ENCODE peak calls at places on chromosomes 12 and 14, in nine cellular contexts. One of them, this sample, is unnamed.

GRCh38 chr14:75831971-75832370 is 149.8 kb downstream of the TGFB3 start:
- DNase-seq in suprapubic skin: no peak
- DNase-seq in PC-9: peak; percentile 65
- DNase-seq in HFF-Myc: no peak
- DNase-seq in left ventricle myocardium inferior: no peak
- DNase-seq in fibroblast of lung: peak; percentile 55
- DNase-seq in fibroblast of the aortic adventitia: no peak
- DNase-seq in keratinocyte: no peak
- DNase-seq in A549: peak; percentile 31
- DNase-seq in this sample: peak; percentile 84

GRCh38 chr12:6275609-6276246 is 34.8 kb upstream of the PLEKHG6 start:
- DNase-seq in suprapubic skin: no peak
- DNase-seq in keratinocyte: no peak
- DNase-seq in HFF-Myc: no peak
- DNase-seq in fibroblast of lung: no peak
- DNase-seq in PC-9: no peak
- DNase-seq in left ventricle myocardium inferior: no peak
- DNase-seq in A549: no peak
- DNase-seq in fibroblast of the aortic adventitia: no peak
- DNase-seq in this sample: no peak

GRCh38 chr14:91517013-91517412 is 6.9 kb upstream of the PPP4R3A start:
- DNase-seq in fibroblast of lung: no peak
- DNase-seq in PC-9: no peak
- DNase-seq in left ventricle myocardium inferior: no peak
- DNase-seq in keratinocyte: no peak
- DNase-seq in fibroblast of the aortic adventitia: no peak
- DNase-seq in suprapubic skin: no peak
- DNase-seq in HFF-Myc: no peak
- DNase-seq in A549: no peak
- DNase-seq in this sample: no peak

GRCh38 chr12:120584343-120585149 is 3.3 kb upstream of the POP5 start:
- DNase-seq in PC-9: peak; percentile 57
- DNase-seq in left ventricle myocardium inferior: peak; percentile 45
- DNase-seq in fibroblast of lung: no peak
- DNase-seq in keratinocyte: no peak
- DNase-seq in HFF-Myc: no peak
- DNase-seq in A549: peak; percentile 49
- DNase-seq in suprapubic skin: no peak
- DNase-seq in fibroblast of the aortic adventitia: peak; percentile 16
- DNase-seq in this sample: peak; percentile 19

GRCh38 chr12:54933381-54933780 is 51.2 kb downstream of the TESPA1 start:
- DNase-seq in suprapubic skin: no peak
- DNase-seq in fibroblast of the aortic adventitia: peak; percentile 44
- DNase-seq in keratinocyte: peak; percentile 58
- DNase-seq in PC-9: no peak
- DNase-seq in HFF-Myc: no peak
- DNase-seq in fibroblast of lung: peak; percentile 63
- DNase-seq in A549: peak; percentile 12
- DNase-seq in left ventricle myocardium inferior: no peak
- DNase-seq in this sample: peak; percentile 52

GRCh38 chr12:109710747-109711595 is 2.7 kb upstream of the FAM222A start:
- DNase-seq in HFF-Myc: no peak
- DNase-seq in PC-9: peak; percentile 29
- DNase-seq in left ventricle myocardium inferior: no peak
- DNase-seq in A549: peak; percentile 84
- DNase-seq in fibroblast of lung: no peak
- DNase-seq in suprapubic skin: no peak
- DNase-seq in keratinocyte: no peak
- DNase-seq in fibroblast of the aortic adventitia: peak; percentile 25
- DNase-seq in this sample: peak; percentile 62

GRCh38 chr14:98203421-98203820 is 1068.6 kb downstream of the BCL11B start:
- DNase-seq in fibroblast of the aortic adventitia: no peak
- DNase-seq in fibroblast of lung: no peak
- DNase-seq in A549: no peak
- DNase-seq in suprapubic skin: no peak
- DNase-seq in keratinocyte: no peak
- DNase-seq in PC-9: no peak
- DNase-seq in HFF-Myc: no peak
- DNase-seq in left ventricle myocardium inferior: no peak
- DNase-seq in this sample: no peak

GRCh38 chr14:44961151-44961729 is 507 bp downstream of the KLHL28 start:
- DNase-seq in left ventricle myocardium inferior: peak; percentile 54
- DNase-seq in fibroblast of the aortic adventitia: peak; percentile 66
- DNase-seq in keratinocyte: no peak
- DNase-seq in suprapubic skin: no peak
- DNase-seq in HFF-Myc: no peak
- DNase-seq in fibroblast of lung: peak; percentile 70
- DNase-seq in PC-9: peak; percentile 43
- DNase-seq in A549: peak; percentile 53
- DNase-seq in this sample: peak; percentile 65

GRCh38 chr12:81874166-81874565 is 115.0 kb upstream of the PPFIA2 start:
- DNase-seq in HFF-Myc: no peak
- DNase-seq in PC-9: no peak
- DNase-seq in fibroblast of lung: no peak
- DNase-seq in A549: no peak
- DNase-seq in left ventricle myocardium inferior: no peak
- DNase-seq in suprapubic skin: no peak
- DNase-seq in keratinocyte: no peak
- DNase-seq in fibroblast of the aortic adventitia: no peak
- DNase-seq in this sample: no peak

GRCh38 chr12:29796823-29797263 is 13.1 kb upstream of the TMTC1 start:
- DNase-seq in HFF-Myc: peak; percentile 31
- DNase-seq in fibroblast of the aortic adventitia: peak; percentile 94
- DNase-seq in A549: no peak
- DNase-seq in fibroblast of lung: peak; percentile 93
- DNase-seq in keratinocyte: peak; percentile 2
- DNase-seq in suprapubic skin: no peak
- DNase-seq in PC-9: no peak
- DNase-seq in left ventricle myocardium inferior: no peak
- DNase-seq in this sample: peak; percentile 94

GRCh38 chr12:10511756-10512355 is 6.2 kb downstream of the EIF2S3B start:
- DNase-seq in A549: no peak
- DNase-seq in HFF-Myc: no peak
- DNase-seq in suprapubic skin: no peak
- DNase-seq in fibroblast of lung: no peak
- DNase-seq in left ventricle myocardium inferior: no peak
- DNase-seq in keratinocyte: no peak
- DNase-seq in PC-9: no peak
- DNase-seq in fibroblast of the aortic adventitia: no peak
- DNase-seq in this sample: peak; percentile 34

GRCh38 chr12:49582840-49583239 is 14.9 kb upstream of the MCRS1 start:
- DNase-seq in left ventricle myocardium inferior: no peak
- DNase-seq in keratinocyte: no peak
- DNase-seq in HFF-Myc: no peak
- DNase-seq in fibroblast of the aortic adventitia: peak; percentile 62
- DNase-seq in PC-9: no peak
- DNase-seq in suprapubic skin: no peak
- DNase-seq in A549: no peak
- DNase-seq in fibroblast of lung: no peak
- DNase-seq in this sample: no peak

GRCh38 chr12:81300454-81300853 is 222.6 kb downstream of the ACSS3 start:
- DNase-seq in fibroblast of the aortic adventitia: no peak
- DNase-seq in PC-9: no peak
- DNase-seq in keratinocyte: no peak
- DNase-seq in suprapubic skin: no peak
- DNase-seq in A549: no peak
- DNase-seq in fibroblast of lung: peak; percentile 16
- DNase-seq in HFF-Myc: no peak
- DNase-seq in left ventricle myocardium inferior: no peak
- DNase-seq in this sample: no peak

GRCh38 chr12:79454338-79454777 is 236.4 kb downstream of the PAWR start:
- DNase-seq in A549: no peak
- DNase-seq in PC-9: no peak
- DNase-seq in fibroblast of the aortic adventitia: peak; percentile 44
- DNase-seq in fibroblast of lung: peak; percentile 84
- DNase-seq in keratinocyte: no peak
- DNase-seq in suprapubic skin: no peak
- DNase-seq in left ventricle myocardium inferior: no peak
- DNase-seq in HFF-Myc: peak; percentile 25
- DNase-seq in this sample: peak; percentile 69

GRCh38 chr12:79451365-79451764 is 239.4 kb downstream of the PAWR start:
- DNase-seq in A549: no peak
- DNase-seq in HFF-Myc: no peak
- DNase-seq in fibroblast of the aortic adventitia: peak; percentile 3
- DNase-seq in PC-9: no peak
- DNase-seq in fibroblast of lung: no peak
- DNase-seq in suprapubic skin: no peak
- DNase-seq in keratinocyte: no peak
- DNase-seq in left ventricle myocardium inferior: no peak
- DNase-seq in this sample: peak; percentile 20

GRCh38 chr12:79451988-79452387 is 238.8 kb downstream of the PAWR start:
- DNase-seq in keratinocyte: peak; percentile 32
- DNase-seq in PC-9: peak; percentile 66
- DNase-seq in suprapubic skin: peak; percentile 82
- DNase-seq in fibroblast of the aortic adventitia: peak; percentile 86
- DNase-seq in A549: peak; percentile 64
- DNase-seq in left ventricle myocardium inferior: peak; percentile 38
- DNase-seq in HFF-Myc: peak; percentile 92
- DNase-seq in fibroblast of lung: peak; percentile 92
- DNase-seq in this sample: peak; percentile 97

GRCh38 chr12:79452906-79453305 is 237.9 kb downstream of the PAWR start:
- DNase-seq in keratinocyte: no peak
- DNase-seq in HFF-Myc: no peak
- DNase-seq in fibroblast of lung: no peak
- DNase-seq in fibroblast of the aortic adventitia: no peak
- DNase-seq in left ventricle myocardium inferior: no peak
- DNase-seq in suprapubic skin: no peak
- DNase-seq in A549: no peak
- DNase-seq in PC-9: peak; percentile 51
- DNase-seq in this sample: peak; percentile 1

DNA sequence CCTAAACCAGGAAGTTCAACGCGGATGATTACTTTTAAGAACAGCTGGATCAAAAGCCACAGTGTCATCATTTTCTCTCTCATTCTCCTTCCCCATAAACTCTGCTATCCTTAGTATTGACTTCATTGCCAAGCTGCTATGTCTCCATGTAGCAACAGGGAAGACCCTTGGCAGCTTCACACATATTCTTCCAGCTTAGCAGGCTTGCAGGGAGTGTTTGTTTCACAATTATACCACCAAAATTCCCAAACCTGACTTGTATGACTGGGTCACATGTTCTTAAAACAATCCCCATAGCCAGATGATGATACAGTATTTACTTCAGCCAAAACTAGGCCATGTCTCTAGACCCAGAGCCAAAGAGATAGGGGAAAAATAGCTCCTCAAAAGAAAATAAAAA is 235.4 kb downstream of the PAWR start:
- DNase-seq in fibroblast of lung: peak; percentile 21
- DNase-seq in A549: no peak
- DNase-seq in suprapubic skin: no peak
- DNase-seq in HFF-Myc: no peak
- DNase-seq in keratinocyte: no peak
- DNase-seq in left ventricle myocardium inferior: no peak
- DNase-seq in PC-9: no peak
- DNase-seq in fibroblast of the aortic adventitia: peak; percentile 66
- DNase-seq in this sample: peak; percentile 44
- H3K4me3 ChIP-seq in fibroblast of lung: no peak overlapping the region
- H3K4me3 ChIP-seq in A549: no peak overlapping the region
- H3K4me3 ChIP-seq in suprapubic skin: no peak overlapping the region
- H3K4me3 ChIP-seq in HFF-Myc: no peak overlapping the region
- H3K4me3 ChIP-seq in keratinocyte: no peak overlapping the region
- H3K4me3 ChIP-seq in left ventricle myocardium inferior: no peak overlapping the region
- H3K4me3 ChIP-seq in PC-9: no peak overlapping the region
- H3K4me3 ChIP-seq in fibroblast of the aortic adventitia: no peak overlapping the region
- H3K4me3 ChIP-seq in this sample: no peak overlapping the region

GRCh38 chr14:68775614-68776126 is 17.2 kb downstream of the ZFP36L1 start:
- DNase-seq in fibroblast of lung: no peak
- DNase-seq in PC-9: no peak
- DNase-seq in A549: no peak
- DNase-seq in left ventricle myocardium inferior: no peak
- DNase-seq in keratinocyte: no peak
- DNase-seq in fibroblast of the aortic adventitia: no peak
- DNase-seq in HFF-Myc: no peak
- DNase-seq in suprapubic skin: peak; percentile 55
- DNase-seq in this sample: no peak
- TF ChIP-seq CTCF in fibroblast of lung: no peak
- TF ChIP-seq CTCF in PC-9: peak; percentile 40
- TF ChIP-seq CTCF in A549: no peak
- TF ChIP-seq CTCF in left ventricle myocardium inferior: no peak
- TF ChIP-seq CTCF in keratinocyte: peak; percentile 32
- TF ChIP-seq CTCF in fibroblast of the aortic adventitia: no peak
- TF ChIP-seq CTCF in HFF-Myc: no peak
- TF ChIP-seq CTCF in suprapubic skin: no peak
- TF ChIP-seq CTCF in this sample: no peak

DNA sequence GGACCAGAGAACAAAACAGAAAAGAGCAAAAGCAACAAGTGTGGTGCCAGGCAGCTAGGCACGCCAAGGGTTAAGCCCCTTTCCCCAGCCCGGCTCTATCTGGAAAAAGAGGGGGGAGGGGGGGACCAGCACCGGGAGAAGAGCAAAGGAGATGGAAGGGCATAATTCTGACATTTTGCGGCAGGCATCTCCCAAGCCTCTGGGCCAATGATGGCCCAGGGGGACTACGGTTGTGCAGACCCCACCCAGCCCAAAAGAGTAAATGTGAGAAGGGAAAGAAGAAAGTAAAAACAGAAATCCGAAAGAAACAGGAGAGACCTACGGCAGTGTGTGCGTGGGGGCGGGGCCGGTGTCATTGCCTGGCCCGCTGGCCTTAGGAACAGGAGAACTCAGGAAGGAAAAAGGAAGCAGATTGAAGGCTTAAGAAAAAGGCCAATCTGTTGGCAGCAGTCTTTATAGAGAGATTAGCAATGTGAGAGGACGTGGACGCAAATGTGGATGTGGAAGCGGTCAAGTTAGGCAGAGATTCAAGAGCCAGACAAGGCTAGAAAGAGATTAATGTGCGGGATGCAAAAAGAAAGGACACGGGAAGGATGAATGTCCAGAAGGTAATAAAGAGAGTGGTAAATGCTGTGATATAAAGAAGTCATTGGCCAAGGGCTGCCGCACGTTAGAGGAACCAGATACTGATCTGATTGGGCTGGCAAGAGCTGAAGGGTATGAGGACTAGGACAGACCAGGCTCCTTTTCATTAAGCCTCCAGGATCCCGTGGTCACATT is 59.2 kb downstream of the DHRS2 start:
- DNase-seq in fibroblast of the aortic adventitia: peak; percentile 27
- DNase-seq in PC-9: peak; percentile 5
- DNase-seq in fibroblast of lung: no peak
- DNase-seq in suprapubic skin: no peak
- DNase-seq in keratinocyte: no peak
- DNase-seq in A549: no peak
- DNase-seq in HFF-Myc: no peak
- DNase-seq in left ventricle myocardium inferior: peak; percentile 25
- DNase-seq in this sample: no peak
- H3K4me3 ChIP-seq in fibroblast of the aortic adventitia: peak overlapping the region; percentile 25
- H3K4me3 ChIP-seq in PC-9: peak overlapping the region; percentile 31
- H3K4me3 ChIP-seq in fibroblast of lung: peak overlapping the region; percentile 36
- H3K4me3 ChIP-seq in suprapubic skin: peak overlapping the region; percentile 35
- H3K4me3 ChIP-seq in keratinocyte: no peak overlapping the region
- H3K4me3 ChIP-seq in A549: no peak overlapping the region
- H3K4me3 ChIP-seq in HFF-Myc: no peak overlapping the region
- H3K4me3 ChIP-seq in left ventricle myocardium inferior: peak overlapping the region; percentile 59
- H3K4me3 ChIP-seq in this sample: no peak overlapping the region

DNA sequence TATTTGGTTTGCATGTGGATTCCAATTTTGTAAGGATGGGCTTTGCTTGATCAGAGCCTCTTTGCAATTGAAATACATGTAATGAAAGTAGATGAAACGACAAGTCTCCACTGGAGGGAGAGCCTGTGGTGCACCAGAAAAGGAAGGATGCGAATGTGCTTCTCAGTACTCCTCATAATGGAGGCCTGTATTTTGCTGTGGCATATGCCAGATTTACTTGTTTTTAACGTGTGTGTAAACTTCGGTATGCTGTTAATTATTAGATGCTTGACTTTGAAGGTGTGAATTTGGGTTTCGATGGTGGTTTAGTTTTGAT is 2.8 kb downstream of the DYRK2 start:
- DNase-seq in left ventricle myocardium inferior: no peak
- DNase-seq in HFF-Myc: no peak
- DNase-seq in fibroblast of the aortic adventitia: peak; percentile 71
- DNase-seq in suprapubic skin: no peak
- DNase-seq in keratinocyte: no peak
- DNase-seq in fibroblast of lung: peak; percentile 41
- DNase-seq in PC-9: no peak
- DNase-seq in A549: peak; percentile 46
- DNase-seq in this sample: peak; percentile 62
- TF ChIP-seq CTCF in left ventricle myocardium inferior: peak; percentile 52
- TF ChIP-seq CTCF in HFF-Myc: peak; percentile 26
- TF ChIP-seq CTCF in fibroblast of the aortic adventitia: peak; percentile 56
- TF ChIP-seq CTCF in suprapubic skin: no peak
- TF ChIP-seq CTCF in keratinocyte: peak; percentile 18
- TF ChIP-seq CTCF in fibroblast of lung: peak; percentile 38
- TF ChIP-seq CTCF in PC-9: no peak
- TF ChIP-seq CTCF in A549: no peak
- TF ChIP-seq CTCF in this sample: peak; percentile 40

This sample was measured in fibroblast of mammary gland.